ENCODE peak calls at places on chromosomes 11 and 22, in nine cellular contexts. D, T, A, E, Z, L, U, Q and K are unnamed samples.

GRCh38 chr11:29963796-29964195 is 53.0 kb downstream of the KCNA4 start:
- DNase-seq in L (no peak), E (no peak), Z (no peak), D (no peak), A (no peak), Q (no peak), U (no peak), T (no peak), K (no peak)

GRCh38 chr11:118923721-118924587 is 1.8 kb downstream of the BCL9L start:
- DNase-seq in A (no peak), E (no peak), T (no peak), Z (no peak), D (peak; percentile 48), L (no peak), Q (no peak), U (no peak), K (peak; percentile 76)

GRCh38 chr11:15202626-15203025 is 87.9 kb downstream of the INSC start:
- DNase-seq in Q (no peak), E (no peak), T (no peak), L (no peak), Z (no peak), U (no peak), A (no peak), D (no peak), K (no peak)

GRCh38 chr11:124174001-124174400 is 9.1 kb upstream of the OR10D3 start:
- DNase-seq in Q (no peak), E (peak; percentile 91), T (no peak), Z (peak; percentile 78), L (no peak), A (no peak), U (no peak), D (no peak), K (no peak)

GRCh38 chr11:117759305-117759704 is 37.7 kb downstream of the DSCAML1 start:
- DNase-seq in T (no peak), E (peak; percentile 55), L (no peak), Z (no peak), U (no peak), D (no peak), Q (no peak), A (no peak), K (no peak)

GRCh38 chr11:110777765-110778164 is 65.5 kb upstream of the ARHGAP20 start:
- DNase-seq in Z (no peak), A (no peak), U (peak; percentile 49), D (no peak), L (no peak), T (peak; percentile 31), E (no peak), Q (no peak), K (no peak)

GRCh38 chr11:129280027-129280811 is 88.1 kb upstream of the ARHGAP32 start:
- DNase-seq in U (no peak), Q (no peak), A (no peak), L (peak; percentile 30), Z (no peak), E (no peak), T (no peak), D (peak; percentile 26), K (peak; percentile 3)

GRCh38 chr11:66727282-66727882 is 1.6 kb downstream of the SPTBN2 start:
- DNase-seq in Q (no peak), L (no peak), U (peak; percentile 34), E (peak; percentile 61), T (no peak), Z (no peak), D (peak; percentile 12), A (peak; percentile 88), K (peak; percentile 23)

GRCh38 chr11:68312117-68312779 is at the start of gene LRP5:
- DNase-seq in A (peak; percentile 90), E (peak; percentile 42), L (peak; percentile 52), D (no peak), U (no peak), Z (no peak), Q (no peak), T (no peak), K (no peak)

GRCh38 chr11:48083427-48083826 is 103.1 kb downstream of the PTPRJ start:
- DNase-seq in A (no peak), E (no peak), Q (no peak), Z (no peak), T (no peak), D (no peak), U (no peak), L (no peak), K (no peak)

DNA sequence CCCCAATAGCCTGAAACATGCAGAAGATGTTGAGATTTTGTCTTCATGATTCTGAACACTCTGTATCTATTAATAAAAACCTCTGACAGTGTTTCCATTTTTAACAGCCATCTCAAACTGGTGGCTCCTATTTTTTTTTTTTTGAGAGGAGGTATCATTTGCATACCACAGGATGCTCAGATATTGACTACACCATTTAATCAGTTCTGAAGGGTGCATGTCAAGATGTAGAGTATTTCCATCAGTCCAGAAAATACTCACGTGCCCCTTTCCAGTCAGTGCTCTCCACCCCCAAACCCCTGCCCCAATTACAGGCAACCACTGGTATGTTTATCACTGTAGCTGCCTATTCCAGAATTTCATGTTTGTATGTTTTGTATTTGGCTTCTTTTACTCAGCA is 85.3 kb upstream of the SORL1-AS1 start:
- DNase-seq in Z (no peak), E (no peak), T (no peak), D (no peak), L (no peak), A (no peak), Q (no peak), U (no peak), K (no peak)
- H3K4me1 ChIP-seq in Z (no peaks in the 10 kb centered on the region), E (peaks cover 4% of the 10 kb centered on the region), T (no peaks in the 10 kb centered on the region), D (peaks cover 10% of the 10 kb centered on the region), L (peaks cover 9% of the 10 kb centered on the region), A (no peaks in the 10 kb centered on the region), Q (no peaks in the 10 kb centered on the region), U (no peaks in the 10 kb centered on the region), K (peaks cover 20% of the 10 kb centered on the region)

DNA sequence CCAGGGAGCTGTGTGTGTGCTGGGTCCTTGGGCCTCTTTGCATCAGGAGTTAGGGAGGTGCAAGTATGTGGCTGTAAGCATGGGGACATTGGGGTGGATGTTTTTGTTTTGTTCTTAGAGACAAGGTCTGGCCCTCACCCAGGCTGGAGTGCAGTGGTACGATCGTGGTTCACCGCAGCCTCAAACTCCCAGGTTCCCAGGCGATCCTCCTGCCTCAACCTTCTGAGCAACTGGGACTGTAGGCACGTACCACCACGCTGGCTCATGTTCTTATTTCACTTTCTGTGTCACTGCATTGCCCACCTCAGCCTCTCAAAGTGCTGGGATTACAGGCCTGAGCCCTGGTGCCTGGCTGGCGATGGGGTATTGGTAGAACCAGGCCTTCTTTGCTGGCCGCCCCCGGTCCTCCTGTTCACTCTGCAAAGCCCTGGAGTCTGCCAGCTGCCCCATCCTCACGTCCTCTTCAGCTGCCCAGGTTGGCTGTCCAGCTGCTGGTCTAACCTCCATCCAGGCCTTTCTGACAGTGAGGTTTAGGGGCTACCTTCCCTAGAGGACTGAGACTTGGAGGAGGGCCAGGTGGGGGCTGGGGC is 851 bp upstream of the GRAMD4 start:
- DNase-seq in U (no peak), Q (no peak), L (no peak), D (no peak), Z (no peak), A (peak; percentile 38), E (no peak), T (no peak), K (no peak)
- H3K27me3 ChIP-seq in U (no peaks in the 10 kb centered on the region), Q (no peaks in the 10 kb centered on the region), L (no peaks in the 10 kb centered on the region), D (no peaks in the 10 kb centered on the region), Z (no peaks in the 10 kb centered on the region), A (no peaks in the 10 kb centered on the region), E (no peaks in the 10 kb centered on the region), T (no peaks in the 10 kb centered on the region), K (no peaks in the 10 kb centered on the region)

DNA sequence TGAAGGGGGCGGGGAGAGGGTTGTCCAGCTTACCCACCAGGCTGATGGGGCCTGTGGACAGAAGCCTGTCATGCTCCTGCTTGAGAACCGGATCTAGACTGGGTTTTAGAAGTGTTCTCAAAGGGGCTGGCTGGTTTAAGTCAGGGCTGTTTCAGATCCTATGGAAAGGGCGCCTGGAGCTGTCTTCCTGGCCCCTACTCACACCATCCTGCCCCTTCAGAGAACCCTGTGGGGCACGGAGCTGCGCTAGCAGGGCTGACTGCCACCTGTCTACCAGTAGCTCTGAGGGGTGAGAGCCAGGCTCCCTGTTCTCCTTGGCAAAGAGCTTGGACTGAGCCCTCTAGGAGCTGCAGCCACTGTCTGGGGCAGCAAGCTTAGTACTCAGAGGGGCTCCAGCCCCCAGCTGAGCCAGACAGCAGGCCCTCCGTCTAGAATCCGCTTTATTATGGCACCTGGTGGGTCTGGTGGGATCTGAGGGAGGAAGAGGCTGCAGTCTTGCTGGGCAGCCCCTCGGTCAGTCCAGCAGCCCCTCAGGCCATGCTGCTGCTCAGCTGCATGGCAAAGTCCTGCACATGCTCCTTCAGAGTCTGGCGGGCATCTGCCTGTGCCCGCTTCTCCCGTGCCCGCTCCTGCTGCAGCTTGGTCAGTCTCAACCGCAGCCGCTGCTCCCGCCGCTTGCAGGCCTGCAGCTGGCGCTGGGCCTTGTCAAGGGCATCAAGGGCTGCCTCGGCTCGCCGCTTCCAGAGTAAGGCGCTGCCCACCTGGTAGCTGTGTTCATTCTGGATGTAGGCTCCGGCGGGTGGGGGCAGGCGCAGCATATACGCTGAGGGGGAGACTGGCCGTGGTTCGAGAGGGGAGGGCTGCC is 2.3 kb downstream of the THAP7 start:
- DNase-seq in A (peak; percentile 82), U (no peak), D (no peak), Z (no peak), E (no peak), L (no peak), T (no peak), Q (no peak), K (no peak)
- H3K4me3 ChIP-seq in A (no peak overlapping the region), U (peak overlapping the region; percentile 60), D (no peak overlapping the region), Z (no peak overlapping the region), E (no peak overlapping the region), L (peak overlapping the region; percentile 79), T (peak overlapping the region; percentile 84), Q (peak overlapping the region; percentile 90), K (no peak overlapping the region)

GRCh38 chr11:10558288-10558687 is 10.2 kb downstream of the LYVE1 start:
- DNase-seq in D (no peak), T (no peak), Q (no peak), L (no peak), Z (no peak), A (no peak), U (no peak), E (no peak), K (no peak)

GRCh38 chr11:10551845-10552352 is 10.9 kb upstream of the RNF141 start:
- DNase-seq in E (no peak), T (no peak), D (no peak), Q (no peak), A (no peak), U (no peak), L (no peak), Z (no peak), K (no peak)

GRCh38 chr11:10561043-10561818 is 7.2 kb downstream of the LYVE1 start:
- DNase-seq in T (no peak), D (no peak), L (no peak), Z (no peak), E (no peak), U (no peak), Q (no peak), A (no peak), K (no peak)

GRCh38 chr11:10561947-10562346 is 6.5 kb downstream of the LYVE1 start:
- DNase-seq in U (no peak), D (no peak), E (no peak), A (no peak), L (no peak), Z (no peak), T (no peak), Q (no peak), K (no peak)

DNA sequence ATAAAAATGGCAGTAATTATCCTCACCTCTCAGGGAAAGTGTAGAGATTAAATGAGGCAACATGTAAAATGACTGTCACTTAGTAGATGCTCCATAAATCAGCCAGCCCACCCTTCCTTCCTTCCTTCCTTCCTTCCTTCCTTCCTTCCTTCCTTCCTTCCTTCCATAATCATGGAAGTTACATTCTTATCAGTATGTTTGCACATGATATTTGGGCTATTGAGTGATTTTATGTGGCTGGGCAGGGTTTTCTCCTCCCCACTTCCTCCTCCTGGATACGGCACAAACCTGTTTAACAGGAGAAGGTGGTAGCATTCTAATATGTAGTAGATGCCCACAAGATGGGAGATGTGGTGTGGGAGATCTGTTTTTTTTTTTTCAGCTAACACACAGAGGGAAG is 11.9 kb downstream of the LYVE1 start:
- DNase-seq in D (no peak), L (no peak), T (no peak), A (no peak), U (no peak), E (no peak), Z (no peak), Q (no peak), K (no peak)
- H3K4me1 ChIP-seq in D (no peaks in the 10 kb centered on the region), L (no peaks in the 10 kb centered on the region), T (no peaks in the 10 kb centered on the region), A (peaks cover 11% of the 10 kb centered on the region), U (no peaks in the 10 kb centered on the region), E (no peaks in the 10 kb centered on the region), Z (no peaks in the 10 kb centered on the region), Q (no peaks in the 10 kb centered on the region), K (no peaks in the 10 kb centered on the region)